ENCODE peak calls at places on chromosomes 6 and 20, in nine cellular contexts. Z, M, H, U, A, C, E, F and V are unnamed samples.

GRCh38 chr6:121791396-121792315 is 356.2 kb downstream of the GJA1 start:
- DNase-seq in Z (no peak), F (no peak), H (no peak), E (no peak), C (no peak), U (no peak), A (no peak), M (no peak), V (no peak)

GRCh38 chr6:169702640-169703246 is 817 bp downstream of the C6orf120 start:
- DNase-seq in U (no peak), C (no peak), A (no peak), E (peak), Z (no peak), F (no peak), H (no peak), M (no peak), V (peak)

GRCh38 chr20:23232219-23232581 is 118.4 kb upstream of the NXT1 start:
- DNase-seq in U (no peak), C (no peak), M (no peak), E (no peak), A (no peak), Z (no peak), F (no peak), H (no peak), V (no peak)

GRCh38 chr20:56925696-56926101 is 296.6 kb downstream of the TFAP2C start:
- DNase-seq in C (no peak), A (no peak), M (no peak), H (no peak), U (no peak), E (peak), Z (no peak), F (no peak), V (no peak)

GRCh38 chr6:116963972-116964371 is 86.9 kb downstream of the RFX6 start:
- DNase-seq in M (no peak), A (no peak), U (no peak), F (no peak), Z (no peak), H (no peak), C (no peak), E (no peak), V (no peak)

GRCh38 chr20:33211817-33212424 is 5.2 kb upstream of the BPIFA3 start:
- DNase-seq in M (no peak), E (peak), A (no peak), U (peak), H (no peak), F (no peak), C (peak), Z (no peak), V (no peak)

GRCh38 chr20:52748235-52748950 is 223.8 kb upstream of the TSHZ2 start:
- DNase-seq in C (no peak), A (no peak), U (no peak), F (no peak), Z (no peak), H (no peak), M (no peak), E (no peak), V (no peak)

GRCh38 chr6:37273697-37274096 is 15.8 kb upstream of the TMEM217 start:
- DNase-seq in E (no peak), M (no peak), C (no peak), Z (no peak), A (no peak), H (no peak), U (no peak), F (no peak), V (no peak)

GRCh38 chr6:117547688-117548621 is 54.4 kb downstream of the GOPC start:
- DNase-seq in U (peak), Z (no peak), F (peak), M (no peak), A (peak), H (peak), E (peak), C (no peak), V (peak)

GRCh38 chr20:12700701-12701100 is 308.1 kb upstream of the SPTLC3 start:
- DNase-seq in U (no peak), F (no peak), M (no peak), H (no peak), Z (no peak), A (no peak), C (no peak), E (peak), V (no peak)

GRCh38 chr6:1620504-1621327 is 11.0 kb downstream of the FOXC1 start:
- DNase-seq in H (no peak), E (no peak), M (no peak), A (peak), C (no peak), F (no peak), U (no peak), Z (no peak), V (no peak)

GRCh38 chr6:44733146-44733545 is 345.6 kb downstream of the CDC5L start:
- DNase-seq in M (no peak), E (no peak), U (no peak), Z (no peak), F (no peak), H (no peak), A (peak), C (no peak), V (no peak)

GRCh38 chr20:35654415-35654814 is 10.3 kb downstream of the CPNE1 start:
- DNase-seq in Z (no peak), E (no peak), A (no peak), U (no peak), M (no peak), C (no peak), H (no peak), F (no peak), V (no peak)

GRCh38 chr20:9838035-9838377 is 870 bp downstream of the PAK5 start:
- DNase-seq in H (no peak), C (no peak), E (peak), Z (no peak), F (no peak), A (no peak), M (no peak), U (no peak), V (no peak)

GRCh38 chr6:7144810-7145209 is 37.0 kb downstream of the RREB1 start:
- DNase-seq in C (no peak), M (no peak), Z (no peak), E (no peak), A (no peak), U (no peak), H (no peak), F (no peak), V (no peak)
- H3K4me3 ChIP-seq in C (no peak), M (no peak), Z (no peak), E (no peak), A (no peak), U (no peak), H (no peak), F (no peak), V (no peak)

DNA sequence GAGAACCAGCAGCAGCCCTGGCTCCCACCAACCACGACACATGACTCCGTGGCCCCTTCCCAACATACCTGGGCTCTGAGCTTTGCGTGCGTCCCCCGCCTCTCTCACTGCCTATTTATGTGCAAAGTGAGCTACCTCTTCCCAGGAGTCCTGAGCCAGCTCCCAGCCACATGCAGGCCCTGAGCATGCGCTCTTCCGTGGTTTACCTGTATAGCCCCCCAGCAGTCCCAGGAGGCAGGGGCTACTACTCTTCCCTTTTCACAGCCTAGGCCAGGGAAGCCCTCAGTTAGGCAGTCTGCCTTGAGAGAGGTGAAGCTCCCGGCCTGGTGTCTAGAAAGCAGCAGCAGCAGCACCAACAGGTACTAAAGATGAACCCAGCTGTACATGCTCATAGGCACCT is 114.8 kb upstream of the CDYL start:
- DNase-seq in Z (no peak), U (no peak), E (no peak), C (no peak), F (no peak), H (no peak), M (no peak), A (peak), V (no peak)
- TF ChIP-seq CTCF in Z (no peak), U (no peak), E (no peak), C (no peak), F (no peak), H (no peak), M (no peak), A (no peak), V (no peak)

GRCh38 chr6:35019831-35020230 is 121.3 kb downstream of the TCP11 start:
- DNase-seq in C (no peak), E (no peak), U (no peak), Z (no peak), H (no peak), M (no peak), A (no peak), F (no peak), V (no peak)

GRCh38 chr6:35019171-35019570 is 122.0 kb downstream of the TCP11 start:
- DNase-seq in U (no peak), A (no peak), E (no peak), H (no peak), M (no peak), Z (no peak), C (no peak), F (no peak), V (no peak)

GRCh38 chr6:35023091-35023490 is 118.0 kb downstream of the TCP11 start:
- DNase-seq in A (no peak), E (no peak), F (no peak), U (no peak), Z (no peak), M (no peak), H (no peak), C (no peak), V (no peak)

GRCh38 chr6:35018746-35019145 is 122.4 kb downstream of the TCP11 start:
- DNase-seq in C (no peak), Z (no peak), H (no peak), A (no peak), U (no peak), E (no peak), M (no peak), F (no peak), V (no peak)

DNA sequence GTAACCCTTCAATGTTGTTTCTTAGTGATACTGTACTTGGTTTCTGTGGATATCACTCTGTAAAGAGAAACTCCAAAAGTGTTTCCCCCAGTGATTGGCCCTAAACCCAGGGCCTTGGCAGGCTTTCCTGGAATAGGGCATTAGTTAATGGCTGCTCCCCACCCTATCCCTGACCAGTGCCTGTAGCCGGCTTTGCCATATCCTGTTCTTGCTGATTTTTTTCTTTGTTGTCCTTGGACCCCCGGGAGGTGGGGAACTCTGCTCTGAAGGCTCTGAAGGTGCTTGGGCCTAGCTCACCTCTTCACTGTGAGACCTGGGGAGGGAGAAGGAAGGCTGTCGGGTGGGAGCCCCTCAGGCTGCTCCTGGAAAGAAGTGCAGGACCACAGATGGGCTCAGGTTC is 120.1 kb downstream of the TCP11 start:
- DNase-seq in A (no peak), U (peak), H (peak), E (peak), C (no peak), M (no peak), Z (no peak), F (peak), V (no peak)
- H3K4me3 ChIP-seq in A (peak), U (no peak), H (peak), E (no peak), C (no peak), M (no peak), Z (no peak), F (no peak), V (no peak)

GRCh38 chr6:139081485-139081884 is 52.9 kb downstream of the ABRACL start:
- DNase-seq in F (no peak), M (no peak), H (no peak), E (no peak), A (no peak), U (no peak), Z (no peak), C (no peak), V (no peak)

GRCh38 chr6:139080255-139080920 is 51.8 kb downstream of the ABRACL start:
- DNase-seq in M (no peak), Z (no peak), F (no peak), H (no peak), C (no peak), E (no peak), A (no peak), U (no peak), V (no peak)

GRCh38 chr6:139082370-139082769 is 52.5 kb upstream of the HECA start:
- DNase-seq in M (no peak), C (no peak), H (no peak), F (no peak), U (no peak), E (no peak), Z (no peak), A (no peak), V (no peak)
- TF ChIP-seq CTCF in M (no peak), C (no peak), H (no peak), F (no peak), U (no peak), E (no peak), Z (no peak), A (no peak), V (no peak)